ENCODE peak calls at places on chromosomes 16 and 17, in nine cellular contexts. One of them, this sample, is unnamed.

GRCh38 chr17:27247071-27247957 is 46.6 kb upstream of the WSB1 start:
- DNase-seq in GM20000: no peak
- DNase-seq in cardiac muscle cell: peak; percentile 96
- DNase-seq in IMR-90: peak; percentile 85
- DNase-seq in AG04449: peak; percentile 12
- DNase-seq in GM12878: no peak
- DNase-seq in bronchial epithelial cell: peak; percentile 52
- DNase-seq in A549: peak; percentile 84
- DNase-seq in foreskin fibroblast: peak; percentile 84
- DNase-seq in this sample: no peak

GRCh38 chr16:70453891-70454220 is 539 bp upstream of the FCSK start:
- DNase-seq in GM20000: no peak
- DNase-seq in cardiac muscle cell: no peak
- DNase-seq in IMR-90: no peak
- DNase-seq in AG04449: no peak
- DNase-seq in GM12878: no peak
- DNase-seq in bronchial epithelial cell: no peak
- DNase-seq in A549: peak; percentile 67
- DNase-seq in foreskin fibroblast: no peak
- DNase-seq in this sample: no peak

GRCh38 chr17:59154335-59154720 is 658 bp downstream of the SKA2 start:
- DNase-seq in GM20000: no peak
- DNase-seq in cardiac muscle cell: peak; percentile 62
- DNase-seq in IMR-90: peak; percentile 39
- DNase-seq in AG04449: no peak
- DNase-seq in GM12878: no peak
- DNase-seq in bronchial epithelial cell: peak; percentile 47
- DNase-seq in A549: no peak
- DNase-seq in foreskin fibroblast: peak; percentile 59
- DNase-seq in this sample: peak; percentile 52

GRCh38 chr16:4091638-4092037 is 24.6 kb downstream of the ADCY9 start:
- DNase-seq in GM20000: no peak
- DNase-seq in cardiac muscle cell: no peak
- DNase-seq in IMR-90: no peak
- DNase-seq in AG04449: no peak
- DNase-seq in GM12878: no peak
- DNase-seq in bronchial epithelial cell: peak; percentile 81
- DNase-seq in A549: no peak
- DNase-seq in foreskin fibroblast: no peak
- DNase-seq in this sample: no peak

GRCh38 chr16:30527635-30528178 is 1.3 kb upstream of the ZNF768 start:
- DNase-seq in GM20000: peak; percentile 80
- DNase-seq in cardiac muscle cell: no peak
- DNase-seq in IMR-90: no peak
- DNase-seq in AG04449: no peak
- DNase-seq in GM12878: peak; percentile 33
- DNase-seq in bronchial epithelial cell: peak; percentile 90
- DNase-seq in A549: no peak
- DNase-seq in foreskin fibroblast: peak; percentile 46
- DNase-seq in this sample: no peak

GRCh38 chr17:14201595-14201994 is 35.1 kb downstream of the CDRT15 start:
- DNase-seq in GM20000: no peak
- DNase-seq in cardiac muscle cell: no peak
- DNase-seq in IMR-90: no peak
- DNase-seq in AG04449: no peak
- DNase-seq in GM12878: no peak
- DNase-seq in bronchial epithelial cell: no peak
- DNase-seq in A549: no peak
- DNase-seq in foreskin fibroblast: no peak
- DNase-seq in this sample: no peak

GRCh38 chr16:88468289-88469129 is 15.4 kb downstream of the ZFPM1 start:
- DNase-seq in GM20000: no peak
- DNase-seq in cardiac muscle cell: peak; percentile 58
- DNase-seq in IMR-90: peak; percentile 19
- DNase-seq in AG04449: no peak
- DNase-seq in GM12878: no peak
- DNase-seq in bronchial epithelial cell: peak; percentile 9
- DNase-seq in A549: peak; percentile 76
- DNase-seq in foreskin fibroblast: peak; percentile 47
- DNase-seq in this sample: peak; percentile 81

GRCh38 chr16:11836653-11837244 is 14.6 kb downstream of the RSL1D1 start:
- DNase-seq in GM20000: no peak
- DNase-seq in cardiac muscle cell: peak; percentile 68
- DNase-seq in IMR-90: peak; percentile 87
- DNase-seq in AG04449: no peak
- DNase-seq in GM12878: no peak
- DNase-seq in bronchial epithelial cell: peak; percentile 71
- DNase-seq in A549: no peak
- DNase-seq in foreskin fibroblast: peak; percentile 84
- DNase-seq in this sample: no peak

GRCh38 chr17:78375401-78376079 is 2.9 kb upstream of the PGS1 start:
- DNase-seq in GM20000: no peak
- DNase-seq in cardiac muscle cell: peak; percentile 96
- DNase-seq in IMR-90: peak; percentile 98
- DNase-seq in AG04449: no peak
- DNase-seq in GM12878: no peak
- DNase-seq in bronchial epithelial cell: peak; percentile 96
- DNase-seq in A549: no peak
- DNase-seq in foreskin fibroblast: peak; percentile 90
- DNase-seq in this sample: no peak

GRCh38 chr17:78374189-78374588 is 4.3 kb upstream of the PGS1 start:
- DNase-seq in GM20000: no peak
- DNase-seq in cardiac muscle cell: no peak
- DNase-seq in IMR-90: no peak
- DNase-seq in AG04449: no peak
- DNase-seq in GM12878: no peak
- DNase-seq in bronchial epithelial cell: peak; percentile 47
- DNase-seq in A549: no peak
- DNase-seq in foreskin fibroblast: no peak
- DNase-seq in this sample: no peak

GRCh38 chr17:78376161-78376560 is 2.3 kb upstream of the PGS1 start:
- DNase-seq in GM20000: no peak
- DNase-seq in cardiac muscle cell: no peak
- DNase-seq in IMR-90: no peak
- DNase-seq in AG04449: no peak
- DNase-seq in GM12878: no peak
- DNase-seq in bronchial epithelial cell: no peak
- DNase-seq in A549: no peak
- DNase-seq in foreskin fibroblast: no peak
- DNase-seq in this sample: no peak

GRCh38 chr17:78372811-78373210 is 5.6 kb upstream of the PGS1 start:
- DNase-seq in GM20000: no peak
- DNase-seq in cardiac muscle cell: no peak
- DNase-seq in IMR-90: no peak
- DNase-seq in AG04449: no peak
- DNase-seq in GM12878: no peak
- DNase-seq in bronchial epithelial cell: no peak
- DNase-seq in A549: no peak
- DNase-seq in foreskin fibroblast: no peak
- DNase-seq in this sample: no peak

GRCh38 chr17:78374631-78375274 is 3.7 kb upstream of the PGS1 start:
- DNase-seq in GM20000: no peak
- DNase-seq in cardiac muscle cell: peak; percentile 87
- DNase-seq in IMR-90: peak; percentile 90
- DNase-seq in AG04449: no peak
- DNase-seq in GM12878: no peak
- DNase-seq in bronchial epithelial cell: peak; percentile 72
- DNase-seq in A549: no peak
- DNase-seq in foreskin fibroblast: peak; percentile 80
- DNase-seq in this sample: peak; percentile 35
- TF ChIP-seq CTCF in GM20000: no peak
- TF ChIP-seq CTCF in cardiac muscle cell: no peak
- TF ChIP-seq CTCF in IMR-90: no peak
- TF ChIP-seq CTCF in AG04449: no peak
- TF ChIP-seq CTCF in GM12878: no peak
- TF ChIP-seq CTCF in bronchial epithelial cell: no peak
- TF ChIP-seq CTCF in A549: no peak
- TF ChIP-seq CTCF in foreskin fibroblast: no peak
- TF ChIP-seq CTCF in this sample: no peak

GRCh38 chr17:36706437-36706731 is 105.0 kb downstream of the MRM1 start:
- DNase-seq in GM20000: no peak
- DNase-seq in cardiac muscle cell: no peak
- DNase-seq in IMR-90: no peak
- DNase-seq in AG04449: no peak
- DNase-seq in GM12878: no peak
- DNase-seq in bronchial epithelial cell: no peak
- DNase-seq in A549: no peak
- DNase-seq in foreskin fibroblast: no peak
- DNase-seq in this sample: no peak

GRCh38 chr17:36705651-36706436 is 104.5 kb downstream of the MRM1 start:
- DNase-seq in GM20000: peak; percentile 79
- DNase-seq in cardiac muscle cell: peak; percentile 44
- DNase-seq in IMR-90: peak; percentile 4
- DNase-seq in AG04449: no peak
- DNase-seq in GM12878: no peak
- DNase-seq in bronchial epithelial cell: peak; percentile 38
- DNase-seq in A549: peak; percentile 89
- DNase-seq in foreskin fibroblast: peak; percentile 30
- DNase-seq in this sample: peak; percentile 57

GRCh38 chr17:36697907-36698526 is 96.6 kb downstream of the MRM1 start:
- DNase-seq in GM20000: no peak
- DNase-seq in cardiac muscle cell: peak; percentile 29
- DNase-seq in IMR-90: peak; percentile 8
- DNase-seq in AG04449: no peak
- DNase-seq in GM12878: no peak
- DNase-seq in bronchial epithelial cell: no peak
- DNase-seq in A549: no peak
- DNase-seq in foreskin fibroblast: peak; percentile 10
- DNase-seq in this sample: peak; percentile 67

GRCh38 chr17:36707904-36708303 is 106.5 kb downstream of the MRM1 start:
- DNase-seq in GM20000: no peak
- DNase-seq in cardiac muscle cell: no peak
- DNase-seq in IMR-90: no peak
- DNase-seq in AG04449: no peak
- DNase-seq in GM12878: no peak
- DNase-seq in bronchial epithelial cell: no peak
- DNase-seq in A549: no peak
- DNase-seq in foreskin fibroblast: no peak
- DNase-seq in this sample: no peak

GRCh38 chr17:36703860-36704266 is 102.5 kb downstream of the MRM1 start:
- DNase-seq in GM20000: peak; percentile 42
- DNase-seq in cardiac muscle cell: peak; percentile 55
- DNase-seq in IMR-90: peak; percentile 11
- DNase-seq in AG04449: no peak
- DNase-seq in GM12878: no peak
- DNase-seq in bronchial epithelial cell: no peak
- DNase-seq in A549: peak; percentile 51
- DNase-seq in foreskin fibroblast: peak; percentile 39
- DNase-seq in this sample: peak; percentile 98
- TF ChIP-seq CTCF in GM20000: no peak
- TF ChIP-seq CTCF in cardiac muscle cell: no peak
- TF ChIP-seq CTCF in IMR-90: no peak
- TF ChIP-seq CTCF in AG04449: no peak
- TF ChIP-seq CTCF in GM12878: no peak
- TF ChIP-seq CTCF in bronchial epithelial cell: no peak
- TF ChIP-seq CTCF in A549: no peak
- TF ChIP-seq CTCF in foreskin fibroblast: no peak
- TF ChIP-seq CTCF in this sample: no peak

GRCh38 chr16:590875-591200 is 972 bp downstream of the RAB40C start:
- DNase-seq in GM20000: no peak
- DNase-seq in cardiac muscle cell: no peak
- DNase-seq in IMR-90: no peak
- DNase-seq in AG04449: no peak
- DNase-seq in GM12878: no peak
- DNase-seq in bronchial epithelial cell: no peak
- DNase-seq in A549: no peak
- DNase-seq in foreskin fibroblast: no peak
- DNase-seq in this sample: no peak

GRCh38 chr16:593406-593805 is 3.5 kb downstream of the RAB40C start:
- DNase-seq in GM20000: no peak
- DNase-seq in cardiac muscle cell: no peak
- DNase-seq in IMR-90: no peak
- DNase-seq in AG04449: no peak
- DNase-seq in GM12878: no peak
- DNase-seq in bronchial epithelial cell: peak; percentile 90
- DNase-seq in A549: no peak
- DNase-seq in foreskin fibroblast: no peak
- DNase-seq in this sample: no peak

GRCh38 chr16:593807-594206 is 3.9 kb downstream of the RAB40C start:
- DNase-seq in GM20000: no peak
- DNase-seq in cardiac muscle cell: no peak
- DNase-seq in IMR-90: no peak
- DNase-seq in AG04449: no peak
- DNase-seq in GM12878: no peak
- DNase-seq in bronchial epithelial cell: no peak
- DNase-seq in A549: no peak
- DNase-seq in foreskin fibroblast: no peak
- DNase-seq in this sample: no peak

GRCh38 chr16:591892-592517 is 2.1 kb downstream of the RAB40C start:
- DNase-seq in GM20000: no peak
- DNase-seq in cardiac muscle cell: no peak
- DNase-seq in IMR-90: no peak
- DNase-seq in AG04449: no peak
- DNase-seq in GM12878: no peak
- DNase-seq in bronchial epithelial cell: no peak
- DNase-seq in A549: no peak
- DNase-seq in foreskin fibroblast: no peak
- DNase-seq in this sample: no peak

DNA sequence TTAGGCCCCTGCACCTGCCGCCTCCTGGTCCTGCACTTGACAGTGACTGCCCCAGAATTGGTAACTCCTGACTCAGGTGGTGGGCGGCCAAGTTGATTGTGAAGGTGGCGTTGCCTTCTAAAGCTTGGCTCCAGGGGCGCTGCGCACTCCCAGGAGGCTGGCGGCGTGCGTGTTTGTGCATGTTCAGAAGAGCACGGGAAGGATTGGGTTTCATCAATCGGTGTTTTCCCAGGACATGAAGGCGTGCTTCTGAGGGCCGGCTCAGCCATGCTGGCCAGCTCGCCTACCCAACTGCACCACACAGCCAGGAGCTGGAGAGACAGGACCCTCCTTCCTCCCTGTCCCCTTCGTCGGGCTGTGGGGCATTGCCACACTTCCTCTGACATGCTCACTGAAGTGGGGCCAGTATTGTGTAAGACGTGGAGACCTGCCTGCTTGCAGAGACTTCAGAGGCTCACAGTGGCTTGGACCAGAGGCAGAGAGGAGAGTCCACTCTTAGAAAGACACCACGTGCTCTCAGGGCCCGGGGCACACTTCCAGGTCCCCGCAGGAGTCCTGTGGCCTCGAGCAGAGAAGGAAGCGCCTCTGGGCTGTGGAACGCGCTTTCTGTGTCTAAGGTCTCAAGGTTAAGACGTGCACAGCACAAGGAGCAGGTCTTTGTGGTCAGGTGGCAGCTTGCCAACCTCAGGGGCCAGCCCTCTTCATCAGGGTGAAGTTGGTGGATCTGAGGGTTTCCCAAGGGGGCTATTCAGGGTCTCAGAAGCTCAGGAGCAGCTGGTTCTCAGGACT is 2.8 kb downstream of the RAB40C start:
- DNase-seq in GM20000: no peak
- DNase-seq in cardiac muscle cell: peak; percentile 59
- DNase-seq in IMR-90: no peak
- DNase-seq in AG04449: no peak
- DNase-seq in GM12878: no peak
- DNase-seq in bronchial epithelial cell: peak; percentile 95
- DNase-seq in A549: no peak
- DNase-seq in foreskin fibroblast: no peak
- DNase-seq in this sample: no peak
- TF ChIP-seq CTCF in GM20000: no peak
- TF ChIP-seq CTCF in cardiac muscle cell: no peak
- TF ChIP-seq CTCF in IMR-90: no peak
- TF ChIP-seq CTCF in AG04449: no peak
- TF ChIP-seq CTCF in GM12878: no peak
- TF ChIP-seq CTCF in bronchial epithelial cell: peak; percentile 90
- TF ChIP-seq CTCF in A549: no peak
- TF ChIP-seq CTCF in foreskin fibroblast: no peak
- TF ChIP-seq CTCF in this sample: no peak

GRCh38 chr17:4157618-4158333 is 14.8 kb downstream of the CYB5D2 start:
- DNase-seq in GM20000: no peak
- DNase-seq in cardiac muscle cell: no peak
- DNase-seq in IMR-90: no peak
- DNase-seq in AG04449: no peak
- DNase-seq in GM12878: no peak
- DNase-seq in bronchial epithelial cell: no peak
- DNase-seq in A549: no peak
- DNase-seq in foreskin fibroblast: no peak
- DNase-seq in this sample: no peak

GRCh38 chr17:4154201-4154600 is 11.2 kb downstream of the CYB5D2 start:
- DNase-seq in GM20000: no peak
- DNase-seq in cardiac muscle cell: no peak
- DNase-seq in IMR-90: no peak
- DNase-seq in AG04449: no peak
- DNase-seq in GM12878: no peak
- DNase-seq in bronchial epithelial cell: peak; percentile 49
- DNase-seq in A549: no peak
- DNase-seq in foreskin fibroblast: peak; percentile 54
- DNase-seq in this sample: no peak

GRCh38 chr17:4159761-4160160 is 16.8 kb downstream of the CYB5D2 start:
- DNase-seq in GM20000: no peak
- DNase-seq in cardiac muscle cell: no peak
- DNase-seq in IMR-90: no peak
- DNase-seq in AG04449: no peak
- DNase-seq in GM12878: no peak
- DNase-seq in bronchial epithelial cell: no peak
- DNase-seq in A549: no peak
- DNase-seq in foreskin fibroblast: no peak
- DNase-seq in this sample: no peak

GRCh38 chr17:4155980-4156620 is 13.1 kb downstream of the CYB5D2 start:
- DNase-seq in GM20000: no peak
- DNase-seq in cardiac muscle cell: no peak
- DNase-seq in IMR-90: no peak
- DNase-seq in AG04449: no peak
- DNase-seq in GM12878: no peak
- DNase-seq in bronchial epithelial cell: no peak
- DNase-seq in A549: no peak
- DNase-seq in foreskin fibroblast: no peak
- DNase-seq in this sample: no peak

DNA sequence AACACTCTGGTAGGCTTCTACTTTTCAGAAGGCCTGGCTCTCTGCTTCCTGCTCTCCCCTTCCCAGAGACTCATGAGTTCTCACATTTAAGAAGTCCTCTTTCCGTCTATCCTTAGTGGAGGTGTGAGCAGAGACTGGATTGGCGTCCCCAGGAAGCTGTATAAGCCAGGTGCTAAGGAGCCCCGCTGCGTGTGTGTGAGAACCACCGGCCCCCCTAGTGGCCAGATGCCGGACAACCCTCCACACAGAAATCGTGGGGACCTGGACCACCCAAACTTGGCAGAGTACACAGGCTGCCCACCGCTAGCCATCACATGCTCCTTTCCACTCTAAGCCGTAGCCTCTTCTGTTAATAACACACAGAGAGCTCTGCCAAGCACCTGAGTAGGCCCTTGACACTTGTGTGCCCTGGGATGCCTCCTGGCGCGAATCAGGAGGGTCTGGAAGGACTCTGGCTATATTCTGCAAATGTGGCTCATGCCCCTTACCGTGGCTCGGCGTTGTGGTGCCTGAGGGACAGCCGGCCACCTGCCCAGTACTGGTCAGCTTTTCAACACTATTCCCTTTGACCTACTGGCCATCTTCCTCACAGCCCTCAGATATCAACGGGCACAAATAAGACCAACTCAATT is 13.9 kb downstream of the CYB5D2 start:
- DNase-seq in GM20000: no peak
- DNase-seq in cardiac muscle cell: no peak
- DNase-seq in IMR-90: no peak
- DNase-seq in AG04449: no peak
- DNase-seq in GM12878: no peak
- DNase-seq in bronchial epithelial cell: no peak
- DNase-seq in A549: no peak
- DNase-seq in foreskin fibroblast: no peak
- DNase-seq in this sample: peak; percentile 23
- TF ChIP-seq CTCF in GM20000: no peak
- TF ChIP-seq CTCF in cardiac muscle cell: no peak
- TF ChIP-seq CTCF in IMR-90: no peak
- TF ChIP-seq CTCF in AG04449: no peak
- TF ChIP-seq CTCF in GM12878: peak; percentile 14
- TF ChIP-seq CTCF in bronchial epithelial cell: peak; percentile 7
- TF ChIP-seq CTCF in A549: peak; percentile 17
- TF ChIP-seq CTCF in foreskin fibroblast: no peak
- TF ChIP-seq CTCF in this sample: peak; percentile 30